ENCODE peak calls at places on chromosomes 2 and 18, in four cellular contexts. Q is GM23338, N is heart right ventricle, X is breast epithelium. S is an unnamed sample.

GRCh38 chr18:62715829-62716678 is 713 bp downstream of the PHLPP1 start:
- DNase-seq in Q (peak; percentile 41), N (peak; percentile 29), X (peak; percentile 71), S (no peak)

GRCh38 chr2:185813707-185814106 is 75.1 kb downstream of the FSIP2 start:
- DNase-seq in Q (no peak), N (no peak), X (no peak), S (no peak)

GRCh38 chr18:21978546-21979170 is 190.7 kb upstream of the GATA6 start:
- DNase-seq in Q (no peak), N (no peak), X (no peak), S (no peak)

GRCh38 chr2:66925128-66925527 is 472.0 kb upstream of the ETAA1 start:
- DNase-seq in Q (no peak), N (no peak), X (no peak), S (no peak)

GRCh38 chr2:22355816-22356433 is 1029.1 kb upstream of the KLHL29 start:
- DNase-seq in Q (peak; percentile 64), N (peak; percentile 53), X (peak; percentile 66), S (peak; percentile 1)

GRCh38 chr18:38301621-38302020 is 736.0 kb upstream of the CELF4 start:
- DNase-seq in Q (no peak), N (no peak), X (no peak), S (no peak)

GRCh38 chr2:212537311-212538155 is 1.1 kb downstream of the ERBB4 start:
- DNase-seq in Q (peak; percentile 79), N (no peak), X (peak; percentile 54), S (peak; percentile 64)

GRCh38 chr2:197515798-197516761 is at the start of gene MOB4:
- DNase-seq in Q (peak; percentile 98), N (peak; percentile 95), X (peak; percentile 95), S (peak; percentile 95)

GRCh38 chr18:9851511-9851910 is 34.3 kb upstream of the TXNDC2 start:
- DNase-seq in Q (no peak), N (no peak), X (no peak), S (no peak)

GRCh38 chr2:170362895-170363582 is 185.1 kb downstream of the MYO3B start:
- DNase-seq in Q (no peak), N (no peak), X (no peak), S (no peak)

GRCh38 chr2:186129767-186130581 is 356.1 kb upstream of the ZC3H15 start:
- DNase-seq in Q (peak; percentile 44), N (no peak), X (no peak), S (no peak)

GRCh38 chr2:134333646-134334189 is 79.8 kb downstream of the MGAT5 start:
- DNase-seq in Q (no peak), N (peak; percentile 57), X (no peak), S (no peak)

GRCh38 chr2:69034122-69034521 is 21.1 kb downstream of the ANTXR1 start:
- DNase-seq in Q (no peak), N (no peak), X (no peak), S (no peak)

GRCh38 chr2:922230-922629 is 28.4 kb upstream of the SNTG2 start:
- DNase-seq in Q (no peak), N (no peak), X (no peak), S (no peak)

GRCh38 chr18:68275616-68276015 is 439.3 kb downstream of the TMX3 start:
- DNase-seq in Q (no peak), N (no peak), X (no peak), S (no peak)

GRCh38 chr2:29783696-29784095 is 137.7 kb downstream of the ALK start:
- DNase-seq in Q (no peak), N (no peak), X (no peak), S (no peak)

GRCh38 chr18:42024131-42024530 is 69.1 kb downstream of the PIK3C3 start:
- DNase-seq in Q (no peak), N (no peak), X (no peak), S (no peak)

GRCh38 chr2:20071397-20072383 is 20.3 kb upstream of the LAPTM4A start:
- DNase-seq in Q (peak; percentile 62), N (peak; percentile 75), X (no peak), S (no peak)

GRCh38 chr2:20225294-20226151 is 593 bp upstream of the SDC1 start:
- DNase-seq in Q (peak; percentile 84), N (no peak), X (peak; percentile 62), S (peak; percentile 30)

GRCh38 chr2:235689427-235689853 is 195.6 kb downstream of the AGAP1 start:
- DNase-seq in Q (no peak), N (no peak), X (no peak), S (no peak)

DNA sequence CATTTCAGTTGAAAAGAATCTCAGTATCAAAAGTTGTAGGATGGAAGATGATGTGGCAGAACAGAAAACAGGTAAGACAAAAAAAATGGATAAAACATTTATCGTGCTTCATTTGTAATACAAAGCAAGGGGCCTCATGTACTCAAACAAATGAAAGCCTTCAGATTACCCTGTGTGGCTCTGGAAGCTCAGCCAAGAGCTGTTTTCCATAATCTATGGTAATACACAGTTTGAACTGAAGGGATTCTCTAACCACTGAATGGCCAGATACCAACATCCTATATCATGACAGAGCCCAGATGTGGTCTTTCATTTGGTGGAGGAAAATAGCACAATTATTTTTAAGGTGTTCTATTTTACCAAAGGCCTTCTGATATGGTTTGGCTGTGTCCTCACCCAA is 272.1 kb upstream of the RND3 start:
- DNase-seq in Q (peak; percentile 32), N (no peak), X (no peak), S (no peak)
- H3K27ac ChIP-seq in Q (no peak overlapping the region), N (no peak overlapping the region), X (no peak overlapping the region), S (no peak overlapping the region)

GRCh38 chr2:237282568-237283128 is 131.3 kb downstream of the COL6A3 start:
- DNase-seq in Q (no peak), N (no peak), X (no peak), S (no peak)

GRCh38 chr2:237280235-237280634 is 133.7 kb downstream of the COL6A3 start:
- DNase-seq in Q (no peak), N (no peak), X (no peak), S (no peak)

GRCh38 chr2:237280937-237281336 is 133.0 kb downstream of the COL6A3 start:
- DNase-seq in Q (no peak), N (no peak), X (no peak), S (no peak)

GRCh38 chr2:237281900-237282306 is 132.1 kb downstream of the COL6A3 start:
- DNase-seq in Q (no peak), N (no peak), X (no peak), S (no peak)

DNA sequence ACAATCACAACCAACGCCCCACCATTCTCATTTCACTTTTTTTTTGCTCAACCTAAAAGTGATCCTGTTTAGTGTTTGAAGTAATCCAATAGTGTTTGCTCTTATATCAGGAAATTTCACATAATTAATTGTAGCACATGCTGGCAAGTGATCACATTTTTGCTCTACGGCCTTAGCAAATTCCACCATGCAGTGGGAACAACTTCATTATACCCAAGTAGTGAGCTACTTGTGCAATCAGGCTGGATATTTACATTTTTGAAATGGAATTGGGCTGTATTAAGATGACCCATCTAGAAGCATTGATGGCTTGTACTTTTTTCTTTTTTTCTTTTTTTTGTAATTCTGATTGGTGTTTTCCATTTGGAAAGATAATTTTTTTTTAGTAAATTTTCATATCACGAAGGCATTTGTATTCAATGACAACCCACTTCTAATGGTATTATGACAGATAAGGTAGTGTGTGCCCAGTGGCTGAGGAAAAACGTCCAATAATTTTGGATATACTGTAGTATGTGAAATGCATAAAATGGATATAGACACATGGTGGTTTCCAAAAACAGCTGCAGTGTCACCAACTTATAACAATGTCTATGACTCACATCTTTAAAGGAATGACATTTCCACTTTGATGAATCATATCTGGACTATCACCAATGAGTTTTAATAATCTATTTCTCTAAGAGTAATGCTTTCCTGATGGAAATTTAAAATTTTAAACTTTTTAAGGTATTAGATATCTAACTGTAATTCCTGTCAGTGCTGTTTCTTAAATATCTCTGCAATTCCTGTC is 130.6 kb downstream of the COL6A3 start:
- DNase-seq in Q (no peak), N (no peak), X (no peak), S (no peak)
- H3K27ac ChIP-seq in Q (no peak overlapping the region), N (no peak overlapping the region), X (no peak overlapping the region), S (no peak overlapping the region)

DNA sequence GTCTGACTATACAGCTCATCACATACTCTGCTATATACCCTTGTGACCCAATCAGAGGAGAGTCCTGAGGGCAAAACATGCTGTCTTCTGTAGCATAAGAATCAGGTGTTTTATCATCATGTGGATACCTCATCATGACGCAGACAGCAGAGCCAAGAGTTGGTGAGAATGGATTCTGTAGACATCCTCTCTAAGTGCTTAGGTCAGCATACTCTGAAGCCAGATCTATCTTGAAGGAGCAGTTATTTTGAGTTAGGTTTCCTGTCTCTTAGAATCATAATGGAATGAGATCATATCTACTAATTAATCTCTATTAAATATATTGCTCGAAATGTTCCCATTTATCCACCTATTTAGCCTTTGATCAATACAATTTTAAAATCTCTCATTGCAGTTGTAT is 190.2 kb upstream of the KCNH7 start:
- DNase-seq in Q (no peak), N (no peak), X (no peak), S (no peak)
- H3K27ac ChIP-seq in Q (no peak overlapping the region), N (no peak overlapping the region), X (no peak overlapping the region), S (no peak overlapping the region)

GRCh38 chr2:227877359-227878309 is 6.2 kb downstream of the DAW1 start:
- DNase-seq in Q (no peak), N (no peak), X (no peak), S (no peak)
- H3K27ac ChIP-seq in Q (no peak overlapping the region), N (peak overlapping the region; percentile 27), X (no peak overlapping the region), S (no peak overlapping the region)

DNA sequence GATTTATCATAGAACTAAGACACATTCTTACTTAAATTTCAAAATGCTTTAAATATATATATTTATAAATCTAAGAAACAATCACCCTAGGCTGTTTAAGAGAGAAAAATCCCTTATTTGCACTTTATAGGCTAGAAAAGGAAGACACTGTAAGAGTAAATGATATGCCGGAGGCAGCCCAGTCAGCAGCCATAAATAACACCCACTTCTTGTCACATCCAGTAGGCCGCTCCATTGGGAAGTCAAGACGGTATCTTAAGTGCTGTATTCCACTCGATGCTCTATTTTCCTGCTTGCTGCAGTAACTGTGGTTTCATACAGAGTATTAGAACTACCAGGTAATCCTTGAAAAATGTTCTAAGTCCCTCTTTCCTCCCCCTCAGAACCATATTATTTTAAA is 57.9 kb downstream of the ABCA12 start:
- DNase-seq in Q (no peak), N (no peak), X (no peak), S (no peak)
- H3K27ac ChIP-seq in Q (no peak overlapping the region), N (no peak overlapping the region), X (no peak overlapping the region), S (no peak overlapping the region)

GRCh38 chr18:34978953-34979608 is 62.1 kb upstream of the MAPRE2 start:
- DNase-seq in Q (peak; percentile 55), N (peak; percentile 59), X (no peak), S (peak; percentile 85)
- H3K27ac ChIP-seq in Q (no peak overlapping the region), N (no peak overlapping the region), X (peak overlapping the region; percentile 86), S (peak overlapping the region; percentile 89)

GRCh38 chr18:75223687-75224347 is 13.2 kb downstream of the TSHZ1 start:
- DNase-seq in Q (no peak), N (no peak), X (no peak), S (no peak)
- H3K27ac ChIP-seq in Q (no peak overlapping the region), N (no peak overlapping the region), X (no peak overlapping the region), S (no peak overlapping the region)